ENCODE peak calls at places on chromosomes 3 and 15, in nine cellular contexts. T is ovary, I is stomach, L is transverse colon, Q is HepG2, C is upper lobe of left lung, Z is K562, M is sigmoid colon, S is tibial nerve. B is an unnamed sample.

GRCh38 chr15:77841376-77841775 is 208.7 kb upstream of the LINGO1 start:
- DNase-seq in I (no peak), Q (no peak), M (peak; percentile 21), C (no peak), Z (no peak), S (no peak), L (no peak), T (no peak), B (no peak)

GRCh38 chr15:71296032-71296686 is 180.9 kb downstream of the THSD4 start:
- DNase-seq in Z (no peak), M (no peak), L (peak; percentile 74), Q (no peak), I (no peak), C (no peak), T (no peak), S (no peak), B (no peak)

GRCh38 chr3:105676621-105677300 is 192.1 kb downstream of the CBLB start:
- DNase-seq in I (no peak), Z (no peak), C (no peak), L (no peak), T (no peak), S (no peak), Q (no peak), M (no peak), B (no peak)

GRCh38 chr15:78739996-78740903 is 71.0 kb downstream of the ADAMTS7 start:
- DNase-seq in L (peak; percentile 83), Q (peak; percentile 57), T (no peak), S (no peak), Z (peak; percentile 41), C (peak; percentile 89), M (peak; percentile 63), I (peak; percentile 78), B (no peak)

GRCh38 chr3:129690406-129690805 is 83.9 kb upstream of the PLXND1 start:
- DNase-seq in C (no peak), Z (peak; percentile 72), M (no peak), T (no peak), L (no peak), I (no peak), S (peak; percentile 74), Q (peak; percentile 78), B (no peak)

GRCh38 chr3:134328147-134328591 is 46.1 kb downstream of the AMOTL2 start:
- DNase-seq in L (no peak), S (no peak), C (no peak), Q (no peak), Z (no peak), I (no peak), M (peak; percentile 70), T (no peak), B (no peak)

GRCh38 chr3:76859596-76859995 is 180.3 kb upstream of the ROBO2 start:
- DNase-seq in T (no peak), C (no peak), S (no peak), I (no peak), M (no peak), Q (no peak), Z (no peak), L (no peak), B (no peak)

GRCh38 chr3:159123877-159124276 is 322.0 kb downstream of the MFSD1 start:
- DNase-seq in M (no peak), S (no peak), I (no peak), Z (no peak), L (no peak), Q (no peak), C (no peak), T (no peak), B (no peak)

GRCh38 chr3:172098698-172099494 is 59.5 kb downstream of the FNDC3B start:
- DNase-seq in T (no peak), M (no peak), Z (no peak), L (no peak), C (no peak), Q (peak; percentile 89), S (no peak), I (no peak), B (no peak)

GRCh38 chr3:16496408-16497222 is 16.9 kb downstream of the RFTN1 start:
- DNase-seq in C (no peak), Z (no peak), Q (no peak), S (no peak), L (no peak), T (no peak), M (no peak), I (no peak), B (no peak)

GRCh38 chr15:41596972-41597371 is 38.0 kb downstream of the TYRO3 start:
- DNase-seq in Q (no peak), L (no peak), Z (no peak), I (no peak), T (no peak), C (no peak), S (no peak), M (no peak), B (no peak)

GRCh38 chr15:40600956-40601355 is 6.9 kb downstream of the KNL1 start:
- DNase-seq in Z (no peak), T (no peak), C (no peak), I (no peak), M (no peak), Q (no peak), L (no peak), S (no peak), B (no peak)

GRCh38 chr15:92123848-92124631 is 269.6 kb upstream of the ST8SIA2 start:
- DNase-seq in S (no peak), Q (no peak), M (peak; percentile 45), Z (no peak), T (no peak), I (no peak), L (no peak), C (no peak), B (no peak)

GRCh38 chr3:133943639-133944131 is 48.0 kb upstream of the RAB6B start:
- DNase-seq in Z (peak; percentile 67), M (peak; percentile 56), T (no peak), S (no peak), Q (no peak), L (no peak), C (no peak), I (peak; percentile 50), B (no peak)

GRCh38 chr15:33834892-33835730 is 133.2 kb upstream of the CHRM5 start:
- DNase-seq in S (no peak), L (no peak), Z (no peak), I (no peak), M (no peak), C (no peak), Q (no peak), T (no peak), B (no peak)

GRCh38 chr3:116253511-116253910 is 191.8 kb downstream of the LSAMP start:
- DNase-seq in T (no peak), I (no peak), C (no peak), Z (no peak), L (no peak), S (no peak), Q (no peak), M (no peak), B (no peak)

GRCh38 chr3:113695818-113696645 is at the start of gene USF3:
- DNase-seq in Q (peak; percentile 45), S (peak; percentile 49), I (peak; percentile 79), C (peak; percentile 95), Z (peak; percentile 88), L (peak; percentile 83), M (peak; percentile 88), T (peak; percentile 83), B (peak; percentile 95)
- TF ChIP-seq POLR2A in Q (peak; percentile 61), S (peak; percentile 60), I (no peak), C (no peak), Z (peak; percentile 64), L (peak; percentile 69), M (peak; percentile 33), T (peak; percentile 13), B (peak; percentile 47)

DNA sequence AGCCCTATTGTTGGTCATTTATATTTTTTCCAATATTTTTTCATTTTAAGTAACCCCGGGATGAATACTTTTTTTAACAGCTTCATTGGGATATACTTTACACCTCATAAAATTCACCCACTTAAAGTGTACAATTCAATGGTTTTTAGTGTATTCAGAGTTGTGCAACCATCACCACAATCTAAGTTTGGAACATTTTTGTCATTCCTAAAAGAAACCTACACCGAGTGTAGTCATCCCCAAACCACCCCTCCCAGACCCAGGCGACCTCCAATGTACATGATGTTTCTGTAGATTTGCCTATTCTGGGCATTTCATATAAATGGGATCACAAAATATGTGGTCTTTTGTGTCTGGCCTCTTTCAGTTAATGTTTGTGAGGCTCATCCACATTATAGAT is 118.3 kb upstream of the FRMD4B start:
- DNase-seq in S (no peak), Q (no peak), Z (no peak), T (no peak), L (no peak), C (no peak), M (no peak), I (no peak), B (no peak)
- TF ChIP-seq EP300 in S (no peak), Q (no peak), Z (no peak), T (no peak), L (no peak), C (no peak), M (no peak), I (no peak), B (no peak)

DNA sequence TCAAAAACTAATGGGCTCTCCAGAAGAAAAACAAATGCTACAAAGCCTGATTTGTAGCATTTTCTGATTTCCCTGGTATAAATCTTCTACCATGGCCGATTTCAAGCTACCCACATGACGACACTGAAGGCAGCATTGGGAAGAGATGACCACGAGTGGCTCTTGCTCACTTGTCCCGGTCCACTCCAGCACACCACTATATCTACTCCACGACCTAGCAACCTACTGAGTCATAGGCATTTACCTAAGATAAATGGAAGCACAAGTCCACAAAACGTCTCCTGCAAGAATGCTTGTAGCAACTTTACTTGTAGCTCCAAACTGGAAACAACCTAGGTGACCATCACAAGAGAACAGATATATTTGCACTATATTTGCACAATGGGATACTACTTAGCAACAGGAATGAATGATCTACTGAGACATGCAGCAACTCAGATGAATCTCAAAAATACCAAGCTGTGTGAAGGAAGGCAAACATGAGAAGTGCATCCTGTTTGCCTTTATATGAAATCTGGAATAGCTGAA is 60.8 kb upstream of the HES1 start:
- DNase-seq in L (no peak), S (no peak), M (no peak), Z (no peak), I (no peak), T (no peak), Q (no peak), C (no peak), B (no peak)
- H3K36me3 ChIP-seq in L (no peaks in the 10 kb centered on the region), S (no peaks in the 10 kb centered on the region), M (no peaks in the 10 kb centered on the region), Z (no peaks in the 10 kb centered on the region), I (no peaks in the 10 kb centered on the region), T (no peaks in the 10 kb centered on the region), Q (no peaks in the 10 kb centered on the region), C (no peaks in the 10 kb centered on the region), B (no peaks in the 10 kb centered on the region)

DNA sequence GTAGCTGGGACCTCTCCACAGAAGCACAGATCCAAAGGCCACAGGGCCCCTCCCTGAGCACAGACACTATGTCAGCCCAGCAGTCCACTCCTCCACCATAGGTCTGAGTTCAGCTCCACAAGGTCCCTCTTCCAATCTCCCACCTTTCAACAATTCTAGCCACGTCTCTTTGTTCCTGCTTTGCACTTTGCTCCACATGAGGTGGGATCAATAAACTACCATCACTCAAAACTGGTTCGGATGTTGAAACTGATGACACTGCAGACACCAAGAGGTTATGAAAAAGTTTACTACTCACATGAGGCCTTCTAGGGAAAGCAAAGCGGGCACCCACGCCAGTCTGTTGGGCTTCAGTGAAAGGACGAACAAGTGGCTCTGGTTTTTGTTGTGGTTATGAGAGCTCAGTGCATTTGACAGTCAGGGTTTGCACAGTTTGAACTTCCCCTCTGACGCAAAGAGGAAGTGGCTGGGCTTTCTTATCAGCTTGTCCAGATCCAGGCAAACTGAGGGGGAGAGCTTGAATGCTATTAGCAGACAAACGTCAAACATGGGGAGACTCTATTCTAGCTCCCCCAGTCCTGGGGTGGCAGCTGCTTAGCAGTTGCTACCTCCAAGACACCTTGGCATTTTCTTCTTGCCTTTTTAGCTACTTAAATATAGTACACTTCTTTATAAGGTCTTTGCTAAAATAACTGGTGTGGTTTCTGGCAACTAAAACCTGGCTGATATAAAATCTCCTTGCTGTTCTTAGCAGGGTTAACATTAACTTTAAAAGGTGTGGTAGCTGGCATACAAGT is 37.8 kb downstream of the ZNF445 start:
- DNase-seq in L (peak; percentile 69), C (no peak), M (peak; percentile 93), Z (peak; percentile 94), I (peak; percentile 72), S (peak; percentile 72), T (peak; percentile 33), Q (peak; percentile 97), B (peak; percentile 93)
- TF ChIP-seq POLR2A in L (peak; percentile 48), C (no peak), M (no peak), Z (peak; percentile 98), I (no peak), S (peak; percentile 29), T (peak; percentile 13), Q (peak; percentile 42), B (no peak)